ENCODE peak calls at places on chromosomes 16 and 17, in six cellular contexts. I is ovary, F is left ventricle myocardium inferior, S is heart left ventricle, G is endothelial cell of umbilical vein, M is A549. W is an unnamed sample. For H3K4me1, the result is how much of the 10 kb centered on the place peaks cover.

GRCh38 chr17:46928472-46929261 is 5.7 kb downstream of the GOSR2 start:
- DNase-seq in I (no peak), F (no peak), S (no peak), G (peak), M (no peak), W (no peak)

GRCh38 chr16:24988593-24989338 is 26.4 kb downstream of the ARHGAP17 start:
- DNase-seq in I (no peak), F (no peak), S (peak), G (peak), M (peak), W (no peak)

GRCh38 chr17:358491-359133 is 6.0 kb upstream of the RPH3AL start:
- DNase-seq in I (no peak), F (no peak), S (no peak), G (no peak), M (no peak), W (no peak)

GRCh38 chr16:12461201-12461600 is 342.5 kb downstream of the CPPED1 start:
- DNase-seq in I (no peak), F (no peak), S (no peak), G (no peak), M (no peak), W (no peak)

GRCh38 chr17:57783338-57783742 is 38.2 kb upstream of the CCDC182 start:
- DNase-seq in I (peak), F (peak), S (peak), G (peak), M (peak), W (peak)

GRCh38 chr16:73768786-73769203 is 527.8 kb upstream of the PSMD7 start:
- DNase-seq in I (no peak), F (no peak), S (no peak), G (no peak), M (no peak), W (no peak)

GRCh38 chr16:80463776-80464175 is 77.0 kb upstream of the DYNLRB2 start:
- DNase-seq in I (no peak), F (no peak), S (no peak), G (no peak), M (no peak), W (no peak)

GRCh38 chr16:85503642-85504224 is 109.4 kb upstream of the GSE1 start:
- DNase-seq in I (no peak), F (no peak), S (no peak), G (no peak), M (no peak), W (no peak)

GRCh38 chr16:2842340-2843000 is 12.4 kb downstream of the ZG16B start:
- DNase-seq in I (peak), F (peak), S (peak), G (no peak), M (peak), W (peak)

GRCh38 chr16:84214451-84215066 is 23.6 kb downstream of the ADAD2 start:
- DNase-seq in I (no peak), F (no peak), S (no peak), G (no peak), M (no peak), W (peak)

GRCh38 chr17:3814361-3814760 is 13.4 kb upstream of the ITGAE start:
- DNase-seq in I (no peak), F (no peak), S (no peak), G (no peak), M (no peak), W (no peak)

GRCh38 chr16:11605564-11605886 is 18.8 kb upstream of the LITAF start:
- DNase-seq in I (no peak), F (no peak), S (no peak), G (no peak), M (no peak), W (no peak)

GRCh38 chr17:75032896-75033294 is 13.9 kb downstream of the ATP5PD start:
- DNase-seq in I (peak), F (no peak), S (peak), G (peak), M (peak), W (peak)

GRCh38 chr17:75039238-75039637 is 7.5 kb downstream of the ATP5PD start:
- DNase-seq in I (no peak), F (no peak), S (no peak), G (no peak), M (no peak), W (no peak)

GRCh38 chr17:75034236-75034908 is 12.4 kb downstream of the ATP5PD start:
- DNase-seq in I (peak), F (peak), S (peak), G (peak), M (peak), W (peak)

GRCh38 chr17:75033346-75034235 is 13.2 kb downstream of the ATP5PD start:
- DNase-seq in I (peak), F (peak), S (peak), G (peak), M (peak), W (peak)

GRCh38 chr17:75036643-75037268 is 10.0 kb downstream of the ATP5PD start:
- DNase-seq in I (peak), F (peak), S (peak), G (peak), M (peak), W (peak)
- H3K4me3 ChIP-seq in I (no peak), F (peak), S (peak), G (peak), M (peak), W (peak)

GRCh38 chr16:1781758-1782407 is 488 bp downstream of the SPSB3 start:
- DNase-seq in I (no peak), F (no peak), S (peak), G (peak), M (no peak), W (peak)
- TF ChIP-seq CTCF in I (no peak), F (peak), S (no peak), G (no peak), M (no peak), W (no peak)

DNA sequence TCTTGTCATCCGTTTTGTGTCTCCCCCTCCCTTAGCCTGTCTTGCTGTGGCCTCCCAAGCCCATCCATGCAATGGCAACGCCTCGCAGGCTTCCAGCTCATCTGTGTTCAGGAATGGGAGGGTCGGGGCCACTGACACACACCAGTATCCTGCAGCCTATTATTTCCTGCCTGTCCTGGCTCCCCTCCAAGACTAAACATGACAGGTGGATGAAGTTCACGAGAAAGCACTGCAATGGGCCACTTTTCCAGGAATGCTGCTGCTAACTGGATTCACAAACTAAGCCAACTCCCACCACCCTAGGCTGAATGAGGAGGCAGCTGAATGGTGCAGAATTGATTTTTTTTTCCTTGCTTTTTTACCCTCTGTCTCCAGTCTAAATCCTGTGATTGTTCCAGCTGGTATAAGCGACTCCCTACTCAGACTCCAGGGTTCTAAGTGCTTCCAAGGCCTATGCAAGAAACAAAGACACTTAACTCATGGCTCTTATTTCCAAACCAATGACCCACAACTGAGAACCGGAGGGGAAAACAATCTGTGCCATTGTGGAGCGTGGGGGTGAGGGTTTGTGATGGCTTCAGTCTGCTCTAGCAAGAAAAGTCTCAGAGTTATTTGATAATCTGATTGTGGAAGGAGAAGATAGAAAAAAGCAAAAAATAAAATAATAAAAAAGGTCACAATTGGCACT is 23.3 kb downstream of the TMEM100 start:
- DNase-seq in I (no peak), F (no peak), S (no peak), G (no peak), M (no peak), W (no peak)
- H3K4me1 ChIP-seq in I (under half), F (under half), S (under half), G (under half), M (under half), W (under half)

GRCh38 chr16:67207857-67208524 is 9.1 kb downstream of the ELMO3 start:
- DNase-seq in I (no peak), F (no peak), S (no peak), G (no peak), M (peak), W (peak)
- H3K4me3 ChIP-seq in I (no peak), F (no peak), S (no peak), G (no peak), M (no peak), W (no peak)

DNA sequence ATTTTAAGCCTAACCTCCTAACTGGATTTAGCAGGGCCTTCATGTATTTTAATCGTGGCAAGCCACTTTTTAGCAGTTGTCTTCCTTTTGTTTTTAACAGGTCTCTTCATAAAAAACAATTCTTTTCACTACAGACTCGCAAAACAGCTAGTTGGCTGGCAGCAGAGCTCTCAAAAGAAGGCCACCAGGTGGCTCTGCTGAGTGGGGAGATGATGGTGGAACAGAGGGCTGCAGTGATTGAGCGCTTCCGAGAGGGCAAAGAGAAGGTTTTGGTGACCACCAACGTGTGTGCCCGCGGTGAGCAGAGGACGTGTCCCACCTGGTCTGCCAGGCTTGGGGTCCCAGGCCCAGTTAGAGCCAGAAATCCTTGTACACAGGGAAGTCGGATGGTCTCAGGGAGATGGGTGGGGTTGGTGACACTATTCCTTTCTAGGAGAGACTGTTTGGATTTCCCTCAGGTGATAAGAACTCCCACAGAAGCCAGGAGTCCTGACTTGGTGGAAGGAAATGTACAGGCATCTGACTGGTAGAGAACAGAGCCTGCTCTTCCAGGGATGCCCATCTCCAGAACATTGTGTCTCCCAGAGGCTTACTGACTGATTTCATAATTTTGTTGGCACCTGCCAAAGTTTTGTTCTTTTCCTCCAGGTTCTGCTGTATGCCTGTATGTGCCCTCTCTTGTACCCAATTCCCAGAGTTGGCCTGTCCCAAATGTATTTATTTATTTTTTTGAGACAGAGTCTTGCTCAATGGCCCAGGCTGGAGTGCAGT is 14.9 kb upstream of the DDX19A start:
- DNase-seq in I (no peak), F (no peak), S (no peak), G (no peak), M (no peak), W (no peak)
- TF ChIP-seq CTCF in I (no peak), F (peak), S (peak), G (peak), M (peak), W (peak)

DNA sequence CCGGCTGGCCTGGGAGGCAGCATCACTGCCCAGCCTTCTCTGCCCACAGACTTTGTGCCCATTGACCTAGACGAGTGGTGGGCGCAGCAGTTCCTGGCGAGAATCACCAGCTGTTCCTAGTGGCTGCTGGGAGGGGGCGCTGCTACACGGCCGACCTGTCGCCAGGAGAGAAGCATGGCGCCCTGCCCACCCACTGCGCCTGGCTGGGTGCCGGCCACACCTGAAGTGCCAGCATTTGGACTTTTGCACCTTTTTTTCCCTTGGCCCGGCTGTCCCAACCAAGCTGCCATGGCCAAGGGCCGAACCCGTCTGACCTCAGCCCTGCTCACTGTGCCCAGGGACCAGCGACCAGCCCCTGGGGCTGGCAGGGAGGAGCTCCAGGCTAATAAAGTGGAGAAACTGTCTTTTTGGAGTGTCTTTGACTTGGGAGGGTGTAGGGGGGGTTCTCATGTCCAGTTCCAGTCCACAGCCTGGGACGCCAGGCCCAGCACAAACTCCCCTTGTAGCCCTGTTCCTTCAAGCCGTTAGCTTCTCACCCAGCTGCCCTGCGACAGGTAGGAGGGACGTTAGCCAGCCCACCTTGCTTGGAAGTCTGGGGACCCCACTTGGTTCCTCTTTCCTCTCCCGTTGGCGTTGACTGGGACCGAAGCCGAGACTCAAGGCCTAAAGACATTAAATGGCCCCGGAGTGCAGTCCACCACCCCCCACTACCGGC is 937 bp upstream of the WDR90 start:
- DNase-seq in I (no peak), F (no peak), S (no peak), G (no peak), M (peak), W (no peak)
- H3K4me1 ChIP-seq in I (under half), F (half or more), S (half or more), G (under half), M (under half), W (half or more)

GRCh38 chr16:29978081-29978480 is 4.4 kb downstream of the TAOK2 start:
- DNase-seq in I (peak), F (no peak), S (no peak), G (no peak), M (no peak), W (no peak)

GRCh38 chr16:29977063-29977462 is 3.4 kb downstream of the TAOK2 start:
- DNase-seq in I (peak), F (peak), S (no peak), G (peak), M (no peak), W (no peak)

GRCh38 chr16:29974291-29975133 is 844 bp downstream of the TAOK2 start:
- DNase-seq in I (peak), F (no peak), S (peak), G (peak), M (no peak), W (peak)

GRCh38 chr16:29975134-29975538 is 1.5 kb downstream of the TAOK2 start:
- DNase-seq in I (peak), F (no peak), S (no peak), G (no peak), M (no peak), W (no peak)

GRCh38 chr16:29975811-29976511 is 2.3 kb downstream of the TAOK2 start:
- DNase-seq in I (peak), F (no peak), S (no peak), G (peak), M (no peak), W (no peak)
- H3K4me3 ChIP-seq in I (peak), F (peak), S (peak), G (peak), M (peak), W (peak)